ENCODE peak calls at places on chromosome 15, in five cellular contexts. E, I, R, V and K are unnamed samples.

GRCh38 chr15:85763157-85763556 is 31.6 kb downstream of the KLHL25 start:
- DNase-seq in V (no peak), E (no peak), R (no peak), I (no peak), K (no peak)

GRCh38 chr15:93235926-93236781 is 147.1 kb upstream of the RGMA start:
- DNase-seq in V (peak), I (no peak), E (no peak), R (no peak), K (peak)

GRCh38 chr15:67832031-67832551 is 6.8 kb downstream of the SKOR1 start:
- DNase-seq in I (no peak), R (no peak), V (peak), E (peak), K (peak)

GRCh38 chr15:69016021-69016595 is 1.6 kb downstream of the NOX5 start:
- DNase-seq in R (no peak), I (no peak), E (no peak), V (no peak), K (no peak)

GRCh38 chr15:51649659-51650521 is 27.3 kb upstream of the DMXL2 start:
- DNase-seq in I (peak), R (peak), V (no peak), E (no peak), K (peak)

GRCh38 chr15:40984963-40985362 is 31.7 kb downstream of the CHAC1 start:
- DNase-seq in E (no peak), I (peak), V (no peak), R (no peak), K (no peak)

GRCh38 chr15:68650901-68651709 is 72.3 kb downstream of the CORO2B start:
- DNase-seq in R (peak), V (peak), E (peak), I (peak), K (peak)

GRCh38 chr15:67510597-67511225 is 10.2 kb upstream of the C15orf61 start:
- DNase-seq in I (peak), V (no peak), E (no peak), R (no peak), K (no peak)

GRCh38 chr15:89664441-89664840 is 9.2 kb upstream of the KIF7 start:
- DNase-seq in V (no peak), E (no peak), I (no peak), R (no peak), K (no peak)

GRCh38 chr15:68031406-68031805 is 22.7 kb upstream of the PIAS1 start:
- DNase-seq in I (no peak), R (no peak), V (no peak), E (no peak), K (no peak)

GRCh38 chr15:31314380-31314779 is 12.3 kb upstream of the KLF13 start:
- DNase-seq in I (no peak), V (no peak), R (no peak), E (no peak), K (no peak)

GRCh38 chr15:93046721-93047120 is 42.3 kb downstream of the RGMA start:
- DNase-seq in R (no peak), I (no peak), V (no peak), E (no peak), K (no peak)

GRCh38 chr15:50137330-50137761 is 18.3 kb upstream of the ATP8B4 start:
- DNase-seq in V (no peak), E (no peak), I (peak), R (no peak), K (peak)

GRCh38 chr15:33027636-33028035 is 166.9 kb downstream of the FMN1 start:
- DNase-seq in R (no peak), E (no peak), V (no peak), I (no peak), K (no peak)

GRCh38 chr15:39246523-39246922 is 334.4 kb upstream of the THBS1 start:
- DNase-seq in V (no peak), I (no peak), R (no peak), E (no peak), K (no peak)

GRCh38 chr15:81033508-81033907 is 32.8 kb downstream of the TLNRD1 start:
- DNase-seq in R (no peak), I (no peak), E (no peak), V (no peak), K (no peak)

GRCh38 chr15:86892774-86893449 is 813.2 kb downstream of the AGBL1 start:
- DNase-seq in I (peak), R (no peak), V (no peak), E (no peak), K (no peak)

GRCh38 chr15:39365161-39365560 is 215.7 kb upstream of the THBS1 start:
- DNase-seq in E (no peak), V (no peak), I (peak), R (no peak), K (no peak)

GRCh38 chr15:55007561-55007960 is 189.2 kb downstream of the RSL24D1 start:
- DNase-seq in I (no peak), R (no peak), V (no peak), E (no peak), K (no peak)

GRCh38 chr15:52255008-52255407 is 40.6 kb downstream of the MYO5C start:
- DNase-seq in R (no peak), V (no peak), E (no peak), I (peak), K (no peak)

GRCh38 chr15:92541197-92542190 is 114.1 kb downstream of the FAM174B start:
- DNase-seq in E (no peak), V (peak), I (no peak), R (no peak), K (no peak)

GRCh38 chr15:85854345-85855097 is 59.8 kb upstream of the KLHL25 start:
- DNase-seq in E (peak), I (peak), R (peak), V (peak), K (no peak)

GRCh38 chr15:38563723-38564519 is 693 bp downstream of the RASGRP1 start:
- DNase-seq in E (peak), I (peak), R (peak), V (peak), K (peak)

GRCh38 chr15:89243046-89243690 is 611 bp upstream of the FANCI start:
- DNase-seq in I (no peak), E (no peak), V (no peak), R (no peak), K (no peak)

GRCh38 chr15:36658905-36659304 is 79.5 kb downstream of the CDIN1 start:
- DNase-seq in V (no peak), R (no peak), I (no peak), E (no peak), K (no peak)

GRCh38 chr15:99440029-99440428 is 125.8 kb upstream of the MEF2A start:
- DNase-seq in V (no peak), R (no peak), E (no peak), I (no peak), K (no peak)

GRCh38 chr15:38050529-38050928 is 116.1 kb downstream of the TMCO5A start:
- DNase-seq in I (peak), R (no peak), E (no peak), V (no peak), K (peak)

GRCh38 chr15:45199136-45199810 is 11.5 kb upstream of the SHF start:
- DNase-seq in E (peak), R (peak), I (peak), V (no peak), K (peak)
- H3K23ac ChIP-seq in E (no peak), R (no peak), I (no peak), V (no peak), K (no peak)

GRCh38 chr15:100692259-100692658 is 89.9 kb downstream of the ASB7 start:
- DNase-seq in E (peak), I (peak), V (no peak), R (no peak), K (no peak)
- H2AK5ac ChIP-seq in E (no peak), I (no peak), V (no peak), R (no peak), K (no peak)

DNA sequence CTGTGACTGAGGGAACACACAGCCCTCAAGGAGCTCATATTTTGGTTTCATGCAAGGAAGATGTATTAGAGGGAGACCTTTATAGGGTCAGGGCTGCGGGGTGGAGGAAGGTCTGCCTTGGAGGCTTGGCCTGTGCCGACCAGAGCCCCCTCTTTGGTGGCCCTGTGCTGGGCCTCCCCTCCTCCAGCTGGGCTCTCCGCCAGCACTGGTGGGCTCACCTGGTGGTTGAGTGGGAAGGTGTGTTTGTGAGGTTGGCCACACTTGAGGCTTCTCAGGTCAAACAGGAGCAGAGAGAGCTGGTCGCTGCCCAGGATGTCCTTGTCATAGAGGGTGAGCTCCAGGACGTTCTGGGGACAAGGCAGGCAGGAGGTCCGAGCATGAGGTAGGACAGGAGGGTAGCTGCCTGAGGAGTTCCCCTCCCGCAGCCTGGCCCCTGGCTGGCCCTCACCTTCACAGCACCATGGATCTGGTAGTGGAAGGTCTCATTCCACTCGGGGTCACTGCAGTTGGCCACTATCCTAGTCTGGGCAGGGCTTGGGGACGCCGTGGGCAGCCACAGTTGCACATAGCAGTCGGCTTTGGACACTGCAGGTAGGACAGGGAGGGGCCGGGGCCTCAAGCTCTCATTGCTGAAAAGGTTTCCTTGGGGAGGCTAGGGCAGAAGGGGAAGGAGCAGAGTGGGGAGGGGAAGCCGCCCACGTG is 2.4 kb downstream of the PLA2G4F start:
- DNase-seq in I (no peak), R (no peak), V (no peak), E (no peak), K (no peak)
- H2BK120ac ChIP-seq in I (no peak), R (no peak), V (no peak), E (no peak), K (no peak)

GRCh38 chr15:56752986-56753385 is 19.7 kb upstream of the ZNF280D start:
- DNase-seq in I (no peak), R (no peak), V (no peak), E (no peak), K (no peak)

GRCh38 chr15:56754993-56755392 is 21.7 kb upstream of the ZNF280D start:
- DNase-seq in R (no peak), I (no peak), E (no peak), V (no peak), K (no peak)

GRCh38 chr15:56744701-56745683 is 11.7 kb upstream of the ZNF280D start:
- DNase-seq in R (no peak), V (no peak), E (no peak), I (no peak), K (no peak)

DNA sequence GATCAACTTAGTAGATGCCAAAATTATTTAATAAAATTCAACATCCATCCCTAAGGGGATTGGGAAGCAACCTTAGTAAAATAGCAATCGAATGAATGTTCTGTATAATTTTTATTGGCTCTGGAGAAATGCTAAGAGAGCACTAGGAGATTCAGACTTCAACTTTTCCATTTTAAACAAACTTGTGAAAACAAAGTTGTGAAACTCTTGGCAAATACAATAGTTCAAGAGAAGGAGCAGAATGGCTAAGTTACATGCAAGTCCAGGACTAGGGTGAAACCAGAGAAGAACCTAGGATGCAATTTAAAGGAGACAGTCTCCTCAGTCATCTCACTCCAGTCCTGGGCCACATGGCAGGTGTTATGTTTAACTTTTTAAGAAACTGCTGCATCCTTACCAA is 16.7 kb upstream of the ZNF280D start:
- DNase-seq in R (no peak), V (no peak), E (no peak), I (no peak), K (no peak)
- H3K23ac ChIP-seq in R (no peak), V (no peak), E (no peak), I (no peak), K (no peak)